ENCODE peak calls at places on chromosomes 13 and 19, in nine cellular contexts. X is endothelial cell of umbilical vein, I is transverse colon, V is adrenal gland, L is IMR-90, W is prostate gland, O is tibial nerve, F is A549, D is Peyer's patch. R is an unnamed sample.

GRCh38 chr13:75647126-75647784 is 11.1 kb downstream of the LMO7 start:
- DNase-seq in X (no peak), I (no peak), V (no peak), L (peak; percentile 55), W (no peak), O (no peak), F (no peak), D (no peak), R (no peak)

GRCh38 chr13:57925250-57925649 is 293.7 kb downstream of the PCDH17 start:
- DNase-seq in X (peak; percentile 22), I (no peak), V (no peak), L (no peak), W (no peak), O (no peak), F (no peak), D (no peak), R (no peak)

GRCh38 chr13:112690242-112690943 is 555 bp downstream of the ATP11A start:
- DNase-seq in X (peak; percentile 24), I (peak; percentile 38), V (peak; percentile 59), L (peak; percentile 44), W (peak; percentile 18), O (no peak), F (no peak), D (peak; percentile 67), R (no peak)

GRCh38 chr19:16588824-16589577 is 16.8 kb upstream of the SLC35E1 start:
- DNase-seq in X (no peak), I (no peak), V (no peak), L (no peak), W (no peak), O (no peak), F (no peak), D (no peak), R (no peak)

GRCh38 chr13:90800082-90800746 is 547.3 kb upstream of the MIR17HG start:
- DNase-seq in X (no peak), I (peak; percentile 25), V (peak; percentile 75), L (no peak), W (no peak), O (peak; percentile 61), F (no peak), D (no peak), R (no peak)

GRCh38 chr19:38417544-38418506 is 8.2 kb downstream of the RASGRP4 start:
- DNase-seq in X (no peak), I (peak; percentile 75), V (peak; percentile 50), L (no peak), W (no peak), O (peak; percentile 11), F (peak; percentile 74), D (peak; percentile 66), R (no peak)

GRCh38 chr13:65112123-65113075 is 2117.7 kb downstream of the PCDH9 start:
- DNase-seq in X (no peak), I (no peak), V (no peak), L (peak; percentile 55), W (no peak), O (no peak), F (peak; percentile 0), D (no peak), R (no peak)

GRCh38 chr13:98442391-98443230 is 134.3 kb downstream of the STK24 start:
- DNase-seq in X (no peak), I (no peak), V (no peak), L (no peak), W (no peak), O (no peak), F (no peak), D (no peak), R (no peak)

GRCh38 chr19:47275866-47276461 is 1.3 kb downstream of the INAFM1 start:
- DNase-seq in X (no peak), I (no peak), V (peak; percentile 92), L (peak; percentile 57), W (no peak), O (peak; percentile 47), F (no peak), D (no peak), R (peak; percentile 94)

GRCh38 chr13:72293206-72293605 is 426.2 kb upstream of the DACH1 start:
- DNase-seq in X (peak; percentile 9), I (no peak), V (no peak), L (no peak), W (no peak), O (no peak), F (no peak), D (no peak), R (no peak)

GRCh38 chr19:8654591-8655339 is 24.3 kb downstream of the NFILZ start:
- DNase-seq in X (peak; percentile 35), I (peak; percentile 50), V (peak; percentile 42), L (peak; percentile 27), W (no peak), O (no peak), F (peak; percentile 69), D (peak; percentile 71), R (no peak)

GRCh38 chr13:106567421-106568224 is at the start of gene ARGLU1:
- DNase-seq in X (peak; percentile 96), I (peak; percentile 96), V (peak; percentile 95), L (peak; percentile 90), W (peak; percentile 90), O (peak; percentile 91), F (peak; percentile 89), D (peak; percentile 98), R (peak; percentile 97)

GRCh38 chr13:106569233-106570095 is 1.5 kb upstream of the ARGLU1 start:
- DNase-seq in X (no peak), I (no peak), V (no peak), L (no peak), W (no peak), O (no peak), F (no peak), D (no peak), R (no peak)

GRCh38 chr13:106565127-106565775 is 2.7 kb downstream of the ARGLU1 start:
- DNase-seq in X (no peak), I (no peak), V (no peak), L (no peak), W (no peak), O (no peak), F (no peak), D (no peak), R (no peak)

GRCh38 chr13:106568225-106569003 is 477 bp upstream of the ARGLU1 start:
- DNase-seq in X (no peak), I (no peak), V (no peak), L (no peak), W (no peak), O (no peak), F (no peak), D (no peak), R (no peak)

DNA sequence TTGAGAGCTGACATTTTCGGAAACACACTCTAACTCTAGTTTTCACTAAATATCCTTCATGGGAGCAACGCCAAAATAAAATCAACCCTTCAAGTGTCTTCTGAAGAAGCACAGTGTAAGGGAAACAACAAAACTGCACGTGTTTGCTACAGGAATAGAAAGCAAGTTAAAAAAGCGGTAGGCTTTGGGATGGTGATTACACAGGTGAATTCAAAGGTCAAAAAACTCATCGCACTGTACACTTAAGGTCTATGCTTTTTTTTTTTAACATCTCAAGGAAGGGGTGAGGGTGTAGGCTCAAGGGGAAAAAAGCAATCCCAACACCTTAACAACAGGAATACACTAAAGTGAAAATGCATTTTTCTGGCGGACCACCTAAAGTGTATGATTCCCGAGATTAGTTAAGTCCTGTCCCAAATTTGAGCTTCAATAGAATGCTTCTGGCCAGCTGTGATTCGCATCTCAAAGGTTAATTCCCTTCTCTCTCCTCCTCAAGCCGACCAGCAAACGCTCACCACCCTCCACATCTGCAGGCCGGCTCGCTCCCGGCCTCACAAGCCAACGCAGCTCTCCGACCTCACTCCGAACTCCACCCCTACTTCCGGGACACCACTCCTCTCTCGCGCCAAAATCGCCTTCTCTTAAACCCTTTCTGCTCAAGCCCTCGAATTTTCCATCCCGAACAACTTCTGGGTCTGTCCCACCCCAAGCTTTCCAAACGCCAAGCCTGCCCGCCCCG is 1.1 kb downstream of the ARGLU1 start:
- DNase-seq in X (peak; percentile 61), I (peak; percentile 69), V (peak; percentile 69), L (peak; percentile 62), W (peak; percentile 54), O (peak; percentile 64), F (peak; percentile 55), D (no peak), R (peak; percentile 95)
- TF ChIP-seq POLR2A in X (no peak), I (peak; percentile 42), V (no peak), L (no peak), W (no peak), O (no peak), F (no peak), D (no peak), R (peak; percentile 24)

GRCh38 chr19:43797118-43797517 is 5.1 kb downstream of the LYPD5 start:
- DNase-seq in X (no peak), I (no peak), V (no peak), L (no peak), W (no peak), O (no peak), F (no peak), D (no peak), R (no peak)

GRCh38 chr19:43798546-43799409 is 3.5 kb downstream of the LYPD5 start:
- DNase-seq in X (no peak), I (peak; percentile 69), V (peak; percentile 27), L (no peak), W (peak; percentile 74), O (no peak), F (peak; percentile 30), D (peak; percentile 77), R (no peak)

GRCh38 chr19:43798026-43798545 is 4.2 kb downstream of the LYPD5 start:
- DNase-seq in X (no peak), I (no peak), V (no peak), L (no peak), W (no peak), O (no peak), F (no peak), D (no peak), R (no peak)

GRCh38 chr19:43797556-43797955 is 4.7 kb downstream of the LYPD5 start:
- DNase-seq in X (no peak), I (no peak), V (no peak), L (no peak), W (no peak), O (no peak), F (no peak), D (no peak), R (no peak)

GRCh38 chr19:43799502-43800142 is 2.6 kb downstream of the LYPD5 start:
- DNase-seq in X (no peak), I (peak; percentile 60), V (no peak), L (no peak), W (no peak), O (no peak), F (no peak), D (peak; percentile 63), R (no peak)
- TF ChIP-seq CTCF in X (no peak), I (no peak), V (no peak), L (no peak), W (no peak), O (no peak), F (no peak), D (no peak), R (no peak)

GRCh38 chr13:30463820-30464495 is 1.8 kb downstream of the HMGB1 start:
- DNase-seq in X (peak; percentile 84), I (peak; percentile 75), V (peak; percentile 79), L (peak; percentile 50), W (peak; percentile 60), O (peak; percentile 50), F (peak; percentile 46), D (peak; percentile 78), R (peak; percentile 92)
- TF ChIP-seq POLR2A in X (no peak), I (peak; percentile 53), V (no peak), L (peak; percentile 1), W (no peak), O (no peak), F (no peak), D (no peak), R (no peak)

DNA sequence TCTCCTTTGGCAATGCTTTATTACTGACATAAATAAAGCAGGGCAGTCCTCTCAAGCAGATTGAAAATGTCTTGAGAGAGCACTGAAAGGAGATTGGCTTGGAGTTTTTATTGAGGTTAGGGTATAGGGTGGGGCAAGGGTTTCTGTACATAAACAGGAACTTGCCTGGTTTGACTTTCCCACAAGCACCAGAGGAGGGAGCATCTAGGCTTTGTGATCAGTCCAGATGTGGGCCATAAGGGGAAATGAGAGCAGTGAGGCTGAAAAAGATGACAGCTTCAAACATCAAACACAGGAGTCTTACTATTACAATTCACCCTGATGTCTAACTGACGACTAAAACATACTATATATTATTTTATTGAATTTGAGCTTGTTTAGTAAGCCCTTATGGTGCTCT is 260.9 kb downstream of the MTUS2 start:
- DNase-seq in X (no peak), I (no peak), V (no peak), L (no peak), W (no peak), O (no peak), F (no peak), D (no peak), R (no peak)
- TF ChIP-seq CTCF in X (no peak), I (no peak), V (no peak), L (no peak), W (no peak), O (no peak), F (no peak), D (no peak), R (no peak)